ENCODE peak calls at places on chromosome 16, in five cellular contexts. W is AG10803, M is GM12864, T is BE2C, N is cardiac fibroblast. X is an unnamed sample.

GRCh38 chr16:23384878-23385277 is 68.1 kb downstream of the COG7 start:
- DNase-seq in N (no peak), W (no peak), M (no peak), T (no peak), X (no peak)

GRCh38 chr16:89962754-89963498 is 14.4 kb downstream of the DEF8 start:
- DNase-seq in T (no peak), N (no peak), W (no peak), M (no peak), X (no peak)

GRCh38 chr16:77812856-77813523 is 24.6 kb downstream of the VAT1L start:
- DNase-seq in M (no peak), W (no peak), T (no peak), N (no peak), X (no peak)

GRCh38 chr16:75660726-75661302 is 13.2 kb downstream of the TERF2IP start:
- DNase-seq in M (no peak), N (peak), W (no peak), T (no peak), X (no peak)

GRCh38 chr16:81551141-81551808 is 106.7 kb downstream of the CMIP start:
- DNase-seq in T (no peak), M (no peak), W (peak), N (peak), X (no peak)

GRCh38 chr16:31215287-31216115 is 1.4 kb downstream of the PYDC1 start:
- DNase-seq in N (peak), M (no peak), T (peak), W (peak), X (no peak)

GRCh38 chr16:49352923-49353322 is 20.7 kb upstream of the C16orf78 start:
- DNase-seq in N (peak), M (no peak), T (peak), W (peak), X (no peak)

GRCh38 chr16:27745348-27745747 is 195.4 kb downstream of the KATNIP start:
- DNase-seq in N (peak), W (no peak), M (no peak), T (no peak), X (no peak)

GRCh38 chr16:72561-73537 is at the start of gene RHBDF1:
- DNase-seq in N (peak), M (no peak), W (peak), T (peak), X (no peak)

GRCh38 chr16:65366316-65366715 is 244.5 kb upstream of the CDH11 start:
- DNase-seq in W (no peak), N (no peak), T (no peak), M (no peak), X (no peak)
- TF ChIP-seq CTCF in W (no peak), N (no peak), T (no peak), M (no peak), X (no peak)

DNA sequence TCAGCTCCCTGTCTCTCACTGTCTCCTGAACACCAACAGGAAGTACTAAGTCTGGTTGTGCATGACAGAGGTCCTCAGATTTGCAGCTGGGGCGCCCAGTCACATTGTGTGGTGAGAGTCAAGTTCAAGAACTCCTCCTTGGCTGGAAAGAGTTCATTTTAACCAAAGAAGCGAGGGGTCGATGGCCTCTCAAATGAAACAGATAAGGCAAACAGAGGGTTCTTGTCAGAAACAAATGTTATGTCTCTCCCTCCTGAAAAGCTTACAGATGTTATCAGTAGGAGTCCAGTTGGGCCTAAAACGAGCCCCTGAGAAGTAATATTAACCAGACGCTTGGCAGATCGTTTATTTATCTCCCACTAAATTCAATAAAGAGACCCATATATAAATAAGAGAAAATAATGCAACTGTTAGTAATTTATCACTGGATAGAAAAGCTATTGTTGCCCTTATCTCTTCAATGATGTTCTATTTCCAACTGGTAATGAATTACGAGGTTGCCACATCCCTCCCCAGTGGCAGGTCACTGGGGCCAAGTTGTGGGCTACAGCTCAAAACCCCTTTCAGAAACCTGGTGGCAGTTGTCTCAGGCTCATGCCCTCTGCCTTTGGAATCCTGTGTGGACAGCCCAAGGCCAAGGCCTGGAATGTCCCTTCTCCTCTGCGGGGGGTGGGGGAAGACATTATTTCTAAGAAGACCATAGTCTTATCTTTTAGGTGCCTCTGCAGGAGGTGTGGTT is 307.5 kb upstream of the DYNLRB2 start:
- DNase-seq in W (no peak), T (no peak), M (no peak), N (no peak), X (no peak)
- H3K4me3 ChIP-seq in W (no peak), T (no peak), M (no peak), N (no peak), X (no peak)

GRCh38 chr16:87610026-87610425 is 7.7 kb downstream of the JPH3 start:
- DNase-seq in W (no peak), N (no peak), M (no peak), T (no peak), X (no peak)

GRCh38 chr16:87607223-87607622 is 4.9 kb downstream of the JPH3 start:
- DNase-seq in W (no peak), M (no peak), T (no peak), N (no peak), X (no peak)

GRCh38 chr16:87611456-87611855 is 9.1 kb downstream of the JPH3 start:
- DNase-seq in T (no peak), N (no peak), W (no peak), M (no peak), X (no peak)

GRCh38 chr16:87607871-87608270 is 5.6 kb downstream of the JPH3 start:
- DNase-seq in W (no peak), M (no peak), T (no peak), N (no peak), X (no peak)

DNA sequence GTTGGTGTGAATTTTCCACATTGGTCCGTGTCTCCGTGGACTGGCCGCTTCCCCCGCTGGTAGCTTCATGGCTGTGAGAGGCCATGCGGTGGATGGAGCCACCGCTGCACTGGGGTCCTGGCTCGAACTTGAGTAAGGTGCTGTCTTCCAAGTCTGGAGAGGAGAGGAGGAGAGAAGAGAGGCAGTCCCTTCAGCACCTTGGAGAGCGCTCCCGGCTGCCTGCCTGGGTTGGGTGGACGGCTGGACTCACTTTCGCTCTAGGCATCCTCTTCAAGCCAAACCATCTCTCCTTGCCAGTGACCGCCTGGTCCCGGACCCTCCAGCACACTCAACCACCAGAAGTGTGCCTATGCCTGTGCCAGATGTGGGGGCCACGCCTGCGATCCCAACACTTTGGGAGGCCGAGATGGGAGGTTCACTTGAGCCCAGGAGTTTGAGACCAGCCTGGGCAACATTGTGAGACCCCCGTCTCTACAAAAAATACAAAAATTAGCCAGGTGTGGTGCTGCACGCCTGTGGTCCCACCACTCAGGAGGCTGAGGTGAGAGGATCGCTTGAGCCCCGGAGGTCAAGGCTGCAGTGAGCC is 6.2 kb downstream of the JPH3 start:
- DNase-seq in W (peak), M (no peak), N (peak), T (no peak), X (no peak)
- TF ChIP-seq CTCF in W (no peak), M (no peak), N (no peak), T (no peak), X (no peak)

GRCh38 chr16:2025878-2026460 is 733 bp upstream of the NHERF2 start:
- DNase-seq in M (no peak), N (no peak), T (no peak), W (no peak), X (no peak)
- H3K4me3 ChIP-seq in M (no peak), N (no peak), T (no peak), W (peak), X (peak)

GRCh38 chr16:11674001-11674817 is 6.0 kb downstream of the SNN start:
- DNase-seq in T (no peak), W (no peak), N (no peak), M (no peak), X (no peak)
- TF ChIP-seq CTCF in T (no peak), W (no peak), N (no peak), M (no peak), X (no peak)

X was measured in epithelial cell of proximal tubule.